ENCODE peak calls at places on chromosome 9, in five cellular contexts. R is effector memory CD4-positive, alpha-beta T cell; J is H9; X is fibroblast of lung; D is MM.1S. T is an unnamed sample. For H3K9me3, the result is how much of the 10 kb centered on the place peaks cover.

GRCh38 chr9:129174724-129175514 is 3.1 kb downstream of the IER5L start:
- DNase-seq in R (no peak), J (peak), X (peak), D (peak), T (no peak)

GRCh38 chr9:37301369-37302172 is 120.9 kb upstream of the GRHPR start:
- DNase-seq in R (no peak), J (no peak), X (no peak), D (no peak), T (no peak)

GRCh38 chr9:5455181-5455580 is 4.8 kb downstream of the CD274 start:
- DNase-seq in R (no peak), J (no peak), X (peak), D (no peak), T (no peak)

GRCh38 chr9:4365055-4365454 is 65.2 kb upstream of the GLIS3 start:
- DNase-seq in R (no peak), J (no peak), X (no peak), D (no peak), T (no peak)

GRCh38 chr9:91824151-91824550 is 125.9 kb downstream of the ROR2 start:
- DNase-seq in R (no peak), J (no peak), X (no peak), D (no peak), T (no peak)

GRCh38 chr9:2242778-2243395 is 227.7 kb downstream of the SMARCA2 start:
- DNase-seq in R (no peak), J (peak), X (no peak), D (no peak), T (no peak)

GRCh38 chr9:36191696-36192095 is 975 bp downstream of the CLTA start:
- DNase-seq in R (no peak), J (no peak), X (no peak), D (no peak), T (no peak)

GRCh38 chr9:31393240-31393639 is 991.2 kb upstream of the ACO1 start:
- DNase-seq in R (no peak), J (no peak), X (no peak), D (no peak), T (no peak)

GRCh38 chr9:123327697-123328100 is 28.3 kb upstream of the CRB2 start:
- DNase-seq in R (no peak), J (no peak), X (no peak), D (no peak), T (no peak)

GRCh38 chr9:16145196-16145950 is 592.5 kb downstream of the CCDC171 start:
- DNase-seq in R (no peak), J (no peak), X (no peak), D (no peak), T (no peak)

GRCh38 chr9:93898026-93898425 is 57.1 kb downstream of the BARX1 start:
- DNase-seq in R (no peak), J (peak), X (no peak), D (no peak), T (no peak)

DNA sequence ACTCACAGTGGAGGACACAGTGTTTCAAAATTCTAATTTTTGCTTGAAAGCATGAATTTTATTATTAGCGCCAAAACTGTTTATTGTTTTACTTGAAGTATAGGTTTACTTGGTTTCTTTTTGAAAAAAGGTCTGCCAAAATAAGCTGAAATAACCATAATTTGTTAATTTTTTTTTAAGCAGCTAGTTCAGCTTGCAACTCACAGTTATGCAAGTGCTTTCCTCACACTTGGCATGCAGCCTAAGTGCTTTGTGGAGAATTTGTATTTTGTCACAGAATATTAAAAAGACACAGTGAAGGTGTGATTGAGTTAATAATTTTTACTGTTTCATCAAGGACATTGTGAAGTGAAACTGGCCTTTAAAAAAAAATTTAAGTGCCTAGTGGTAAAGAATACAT is 21.6 kb downstream of the PBX3 start:
- DNase-seq in R (no peak), J (no peak), X (no peak), D (no peak), T (no peak)
- H3K9me3 ChIP-seq in R (under half), J (under half), X (under half), D (under half), T (under half)

GRCh38 chr9:88418715-88419540 is 30.7 kb downstream of the SPIN1 start:
- DNase-seq in R (no peak), J (peak), X (no peak), D (no peak), T (no peak)
- H3K9me3 ChIP-seq in R (under half), J (under half), X (under half), D (under half), T (under half)

DNA sequence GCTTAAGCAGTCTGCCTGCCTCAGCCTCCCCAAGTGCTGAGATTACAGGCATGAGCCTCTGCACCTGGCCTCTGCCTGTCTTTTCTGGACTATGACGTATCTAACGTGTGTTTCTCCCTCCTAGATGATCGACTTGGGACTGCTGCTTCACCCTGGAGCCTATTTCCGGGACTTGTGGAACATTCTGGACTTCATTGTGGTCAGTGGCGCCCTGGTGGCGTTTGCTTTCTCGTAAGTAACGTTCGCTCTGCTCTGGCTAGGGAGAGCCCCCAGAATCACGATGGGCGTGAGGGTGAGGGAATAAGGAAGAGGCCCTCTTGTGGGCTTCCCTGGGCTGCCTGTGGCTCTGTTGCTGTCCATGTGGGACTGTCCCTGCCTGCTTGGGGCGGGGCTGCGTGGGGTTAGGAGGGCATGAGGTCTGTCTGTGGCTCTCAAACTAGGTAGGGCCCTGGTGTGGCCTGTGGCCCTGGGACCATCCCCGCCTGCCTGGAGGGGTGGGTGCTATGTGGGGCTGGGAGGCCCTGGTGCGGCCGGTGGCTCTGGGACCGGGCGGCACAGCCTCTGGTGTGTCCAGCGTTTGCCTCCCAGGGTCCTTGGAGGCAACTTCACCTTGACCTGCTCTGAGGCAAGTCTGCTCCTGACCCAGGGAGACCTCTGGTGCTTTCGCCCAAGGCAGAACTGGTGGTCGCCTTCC is 171.7 kb downstream of the CACNA1B start:
- DNase-seq in R (no peak), J (no peak), X (no peak), D (no peak), T (no peak)
- H3K9me3 ChIP-seq in R (under half), J (under half), X (under half), D (under half), T (under half)

DNA sequence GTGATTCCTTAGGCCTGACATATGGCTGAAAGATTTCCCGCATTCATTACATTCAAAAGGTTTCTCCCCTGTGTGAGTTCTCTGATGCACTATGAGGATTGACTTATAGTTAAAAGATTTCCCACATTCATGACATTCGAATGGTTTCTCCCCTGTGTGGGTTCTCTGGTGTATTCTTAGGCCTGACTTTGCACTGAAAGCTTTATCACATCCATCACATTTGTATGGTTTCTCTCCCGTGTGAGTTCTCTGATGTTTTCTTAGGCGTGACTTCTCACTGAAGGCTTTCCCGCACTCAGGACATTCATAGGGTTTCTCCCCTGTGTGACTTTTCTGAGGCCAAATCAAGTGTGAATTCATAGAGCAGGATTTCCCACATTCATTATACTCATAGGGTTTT is 35.8 kb downstream of the ZNF782 start:
- DNase-seq in R (no peak), J (no peak), X (peak), D (no peak), T (no peak)
- H3K9me3 ChIP-seq in R (half or more), J (half or more), X (under half), D (under half), T (half or more)

DNA sequence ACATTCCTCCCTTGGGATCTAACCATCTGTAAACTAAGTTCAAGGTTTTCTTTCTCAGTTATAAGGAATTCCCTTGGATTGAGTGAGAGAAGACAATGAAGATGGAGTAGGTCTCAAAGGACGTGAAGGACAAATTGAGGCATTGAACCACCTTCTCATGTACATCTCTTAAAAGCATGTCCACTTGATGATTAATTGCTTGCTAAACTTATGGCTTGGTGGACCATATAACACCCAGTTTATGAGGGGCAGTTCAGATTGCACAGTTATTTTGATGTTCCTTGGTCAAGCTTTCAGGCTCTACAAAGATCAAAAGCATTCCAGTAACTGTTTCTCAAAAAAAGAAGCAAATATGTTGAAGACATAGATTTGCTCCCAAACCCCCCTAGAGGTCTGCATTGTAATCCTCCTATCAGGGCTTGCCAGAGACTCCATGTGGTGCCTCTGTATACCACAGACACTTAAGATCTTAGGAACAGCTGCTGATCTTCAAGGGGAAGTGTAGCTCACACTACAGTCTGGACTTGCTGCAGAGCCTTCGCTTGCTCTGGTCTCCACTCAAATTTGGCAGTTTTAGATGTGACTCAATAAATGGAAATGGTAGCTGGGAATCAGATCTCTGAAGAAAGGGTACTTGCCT is 56.9 kb upstream of the ALDH1A1 start:
- DNase-seq in R (no peak), J (peak), X (no peak), D (no peak), T (no peak)
- H3K9me3 ChIP-seq in R (under half), J (under half), X (under half), D (under half), T (under half)

GRCh38 chr9:14317667-14318255 is 3.8 kb upstream of the NFIB start:
- DNase-seq in R (no peak), J (no peak), X (no peak), D (no peak), T (no peak)
- H3K9me3 ChIP-seq in R (under half), J (under half), X (under half), D (under half), T (under half)

GRCh38 chr9:23160952-23161469 is 665.0 kb downstream of the ELAVL2 start:
- DNase-seq in R (no peak), J (no peak), X (no peak), D (no peak), T (no peak)

GRCh38 chr9:23162789-23163188 is 663.3 kb downstream of the ELAVL2 start:
- DNase-seq in R (no peak), J (no peak), X (no peak), D (no peak), T (no peak)

GRCh38 chr9:23160491-23160890 is 665.5 kb downstream of the ELAVL2 start:
- DNase-seq in R (no peak), J (no peak), X (no peak), D (no peak), T (no peak)
- H3K9me3 ChIP-seq in R (under half), J (under half), X (under half), D (under half), T (under half)

DNA sequence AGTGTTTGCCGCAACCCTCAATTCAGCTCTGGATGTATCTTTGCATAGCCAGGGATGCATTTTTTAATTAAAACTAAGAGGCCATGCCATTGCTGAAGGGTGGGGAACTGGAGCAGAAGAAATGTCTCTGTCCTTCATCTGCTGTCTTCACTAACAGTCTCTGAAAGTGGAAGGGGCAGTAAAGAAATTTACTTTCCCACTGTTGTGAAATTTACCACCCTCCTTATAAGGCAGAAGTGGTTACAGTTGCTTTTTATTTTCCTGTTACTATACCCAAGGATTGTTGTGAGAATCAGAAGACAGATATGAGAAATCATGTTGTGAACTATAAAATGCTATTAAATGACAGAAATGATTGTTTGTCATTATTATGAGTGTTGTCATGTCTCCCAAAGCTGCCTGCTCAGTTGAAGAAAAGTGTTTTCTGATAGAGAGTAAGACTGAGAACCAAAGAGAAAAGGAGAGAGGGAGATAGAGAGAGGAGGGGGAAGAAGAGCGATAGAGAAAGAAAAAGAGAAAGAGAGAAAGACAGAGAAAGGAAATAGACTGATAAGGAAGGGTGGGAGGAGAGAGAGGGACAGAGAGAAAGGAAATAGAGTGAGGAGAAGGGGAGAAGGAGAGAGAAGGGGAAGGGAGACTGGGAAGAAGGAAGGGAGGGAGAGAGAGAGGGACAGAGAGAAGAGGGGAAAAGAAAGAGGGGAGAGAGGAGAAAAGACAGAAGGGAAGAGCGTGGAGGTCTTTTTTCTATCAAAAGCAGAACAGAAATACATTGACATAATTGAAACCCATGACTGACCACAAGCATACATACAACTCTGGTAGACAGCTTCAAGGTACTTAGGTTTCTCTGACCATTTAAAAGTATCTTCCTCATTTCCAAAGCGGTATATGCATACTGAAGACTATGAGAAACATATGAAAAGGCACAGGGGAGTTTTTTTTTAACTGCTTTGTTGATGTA is 22.5 kb downstream of the SEC61B start:
- DNase-seq in R (no peak), J (no peak), X (no peak), D (peak), T (no peak)
- H3K9me3 ChIP-seq in R (under half), J (under half), X (under half), D (under half), T (under half)

DNA sequence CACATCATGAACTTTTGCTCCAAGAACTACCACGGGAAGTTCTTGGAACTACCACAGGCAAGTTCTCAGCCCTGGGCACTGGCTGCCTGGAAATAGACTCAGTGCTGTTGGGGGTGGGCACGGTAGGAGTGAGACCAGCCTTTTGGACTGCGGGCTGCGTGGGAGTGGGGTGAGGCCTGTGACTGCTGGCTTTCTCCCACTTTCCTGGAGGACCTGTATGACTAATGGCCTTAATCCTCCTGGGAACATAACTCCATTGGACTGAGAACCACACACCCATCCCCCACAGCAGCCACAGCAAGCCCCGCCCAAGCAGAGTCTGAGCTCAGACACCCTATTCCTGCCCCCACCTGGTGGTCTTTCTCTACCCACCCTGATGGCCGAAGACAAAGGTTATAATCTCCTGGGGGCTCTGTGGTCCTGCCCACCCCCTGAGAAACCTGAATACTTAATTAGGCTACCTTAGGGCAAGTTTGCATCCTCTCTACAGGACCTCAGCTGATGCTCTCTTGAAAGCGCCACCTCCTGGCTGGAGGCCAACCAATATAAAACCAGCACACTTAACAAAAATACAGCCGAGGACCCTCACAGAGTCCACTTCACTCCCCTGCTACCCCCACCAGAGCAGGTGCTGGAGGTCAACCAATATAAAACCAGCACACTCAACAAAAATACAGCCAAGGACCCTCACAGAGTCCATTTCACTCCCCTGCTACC is 112.6 kb downstream of the CACNA1B start:
- DNase-seq in R (no peak), J (no peak), X (no peak), D (no peak), T (peak)
- H3K9me3 ChIP-seq in R (under half), J (under half), X (under half), D (under half), T (under half)

T was measured in T-helper 17 cell.